ENCODE peak calls at places on chromosomes 13 and 19, in five cellular contexts. J is osteoblast, H is left ventricle myocardium inferior, V is fibroblast of lung, T is IMR-90. G is an unnamed sample. For H3K27me3, the result is how much of the 10 kb centered on the place peaks cover.

GRCh38 chr13:52371736-52372247 is 34.2 kb downstream of the THSD1 start:
- DNase-seq in J (peak), H (no peak), V (peak), T (peak), G (peak)

GRCh38 chr19:16825312-16826168 is 3.7 kb upstream of the SIN3B start:
- DNase-seq in J (peak), H (peak), V (peak), T (peak), G (peak)

GRCh38 chr13:50521750-50522149 is 321.7 kb downstream of the DLEU7 start:
- DNase-seq in J (no peak), H (no peak), V (peak), T (peak), G (no peak)

GRCh38 chr13:32829676-32830091 is 186.5 kb upstream of the KL start:
- DNase-seq in J (no peak), H (no peak), V (peak), T (peak), G (no peak)

GRCh38 chr19:30085394-30085793 is 143.4 kb downstream of the URI1 start:
- DNase-seq in J (peak), H (no peak), V (peak), T (no peak), G (peak)

GRCh38 chr19:54674021-54674617 is 11.3 kb downstream of the LILRB4 start:
- DNase-seq in J (no peak), H (no peak), V (no peak), T (no peak), G (peak)

GRCh38 chr13:41900918-41901317 is 60.0 kb downstream of the VWA8 start:
- DNase-seq in J (no peak), H (no peak), V (no peak), T (peak), G (no peak)

GRCh38 chr19:51570962-51571575 is at the start of gene ZNF175:
- DNase-seq in J (peak), H (peak), V (peak), T (peak), G (peak)

GRCh38 chr13:20610006-20610405 is 43.0 kb downstream of the IFT88 start:
- DNase-seq in J (no peak), H (no peak), V (no peak), T (peak), G (no peak)

GRCh38 chr13:102800145-102801041 is 1.5 kb downstream of the BIVM start:
- DNase-seq in J (peak), H (peak), V (peak), T (peak), G (peak)

GRCh38 chr13:27869436-27870090 is 50.2 kb upstream of the PDX1 start:
- DNase-seq in J (no peak), H (no peak), V (no peak), T (no peak), G (no peak)

DNA sequence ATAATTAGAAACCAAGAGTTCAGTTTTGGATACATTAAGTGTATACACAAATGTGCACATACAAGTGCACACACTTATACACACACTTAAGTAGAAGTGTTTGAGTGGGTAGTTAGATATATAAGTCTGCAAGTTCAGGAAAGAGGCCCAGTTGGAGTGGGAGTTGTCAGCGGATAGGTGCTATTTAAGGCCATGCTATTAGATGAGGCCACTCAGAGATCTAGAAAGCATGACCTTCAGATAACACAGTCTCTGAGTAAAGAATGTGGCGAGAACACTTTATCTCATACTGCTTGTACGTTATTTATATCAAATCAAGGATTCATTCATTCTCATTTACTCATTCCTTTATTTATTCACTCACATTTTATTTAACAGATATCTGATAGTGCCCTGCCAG is 206.2 kb downstream of the POSTN start:
- DNase-seq in J (no peak), H (no peak), V (no peak), T (no peak), G (no peak)
- H3K4me3 ChIP-seq in J (no peak), H (no peak), V (no peak), T (no peak), G (no peak)

GRCh38 chr19:12991296-12991695 is 4.0 kb upstream of the NFIX start:
- DNase-seq in J (peak), H (no peak), V (no peak), T (no peak), G (no peak)

GRCh38 chr19:12990853-12991252 is 4.4 kb upstream of the NFIX start:
- DNase-seq in J (no peak), H (no peak), V (no peak), T (no peak), G (no peak)

GRCh38 chr19:12987781-12988180 is 7.5 kb upstream of the NFIX start:
- DNase-seq in J (peak), H (no peak), V (no peak), T (no peak), G (no peak)

GRCh38 chr19:12992729-12993128 is 2.5 kb upstream of the NFIX start:
- DNase-seq in J (no peak), H (no peak), V (no peak), T (no peak), G (no peak)

GRCh38 chr19:12990447-12990846 is 4.8 kb upstream of the NFIX start:
- DNase-seq in J (peak), H (no peak), V (no peak), T (no peak), G (no peak)
- H3K27me3 ChIP-seq in J (under half), H (under half), V (under half), T (under half), G (under half)

DNA sequence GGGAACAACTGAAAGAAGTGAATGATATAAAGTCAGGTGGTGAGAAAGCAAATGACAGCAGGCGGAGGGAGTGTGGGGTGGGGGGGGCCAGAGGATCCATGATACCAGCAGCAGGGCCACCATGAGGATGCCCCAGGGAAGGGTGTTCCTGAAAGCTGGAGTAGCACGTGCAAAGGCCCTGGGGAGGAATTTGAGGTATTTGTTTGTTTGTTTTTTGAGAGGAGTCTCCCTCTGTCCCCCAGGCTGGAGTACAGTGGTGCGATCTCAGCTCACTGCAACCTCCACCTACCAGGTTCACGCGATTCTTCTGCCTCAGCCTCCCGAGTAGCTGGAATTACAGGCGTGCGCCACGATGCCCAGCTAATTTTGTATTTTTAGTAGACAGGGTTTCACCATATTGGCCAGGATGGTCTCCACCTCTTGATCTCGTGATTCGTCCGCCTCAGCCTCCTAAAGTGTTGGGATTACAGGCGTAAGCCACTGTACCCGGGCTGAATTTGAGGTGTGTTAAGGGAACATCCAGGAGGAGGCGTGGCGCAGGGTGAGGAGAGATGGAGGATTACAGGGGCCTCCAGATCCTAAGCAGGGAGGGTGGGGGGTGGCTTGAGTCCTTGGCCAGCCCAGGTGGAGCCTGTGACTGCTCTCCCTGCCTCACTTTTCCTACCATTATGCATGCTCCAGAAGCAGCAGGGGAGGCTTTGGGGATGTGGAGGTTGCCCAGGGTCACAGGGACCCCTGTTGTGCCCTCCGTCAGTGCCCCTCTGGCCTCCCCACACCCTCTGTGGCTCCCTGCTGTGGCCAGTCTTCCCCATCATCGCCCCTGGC is 12.4 kb upstream of the JUND start:
- DNase-seq in J (peak), H (peak), V (no peak), T (no peak), G (peak)
- H3K4me3 ChIP-seq in J (peak), H (peak), V (no peak), T (no peak), G (peak)

DNA sequence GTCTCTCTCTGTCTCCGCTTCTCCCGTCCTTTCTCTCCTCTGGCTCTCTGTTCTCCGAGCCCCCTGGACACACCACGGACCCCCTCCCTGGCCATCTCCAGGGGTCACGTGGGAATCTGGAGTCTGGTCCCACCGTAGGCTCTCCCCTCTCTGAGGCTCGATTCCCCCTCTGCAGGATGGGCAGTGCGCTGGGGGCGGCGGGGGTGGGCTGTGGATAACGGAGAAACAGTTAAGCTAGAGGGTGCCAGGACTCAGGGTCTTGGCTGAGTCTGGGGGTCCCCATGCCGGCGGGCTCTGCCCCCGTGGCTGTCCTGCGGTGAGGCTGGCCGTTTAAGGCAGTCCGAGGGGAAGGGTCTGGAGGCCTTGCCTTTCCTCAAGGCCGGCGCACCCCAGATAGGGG is 462 bp upstream of the MEIS3 start:
- DNase-seq in J (peak), H (no peak), V (no peak), T (no peak), G (no peak)
- H3K27me3 ChIP-seq in J (half or more), H (half or more), V (under half), T (under half), G (half or more)

GRCh38 chr19:4077800-4078683 is 11.3 kb upstream of the ZBTB7A start:
- DNase-seq in J (peak), H (peak), V (no peak), T (no peak), G (peak)
- H3K4me3 ChIP-seq in J (peak), H (peak), V (peak), T (peak), G (no peak)

GRCh38 chr13:99296270-99296865 is 10.8 kb downstream of the GPR183 start:
- DNase-seq in J (no peak), H (no peak), V (peak), T (peak), G (no peak)

GRCh38 chr13:99293178-99293577 is 14.0 kb downstream of the GPR183 start:
- DNase-seq in J (no peak), H (no peak), V (no peak), T (no peak), G (no peak)

GRCh38 chr13:99297330-99297729 is 9.9 kb downstream of the GPR183 start:
- DNase-seq in J (no peak), H (no peak), V (peak), T (peak), G (no peak)

GRCh38 chr13:99295488-99296252 is 11.5 kb downstream of the GPR183 start:
- DNase-seq in J (no peak), H (no peak), V (no peak), T (no peak), G (no peak)

GRCh38 chr13:99294198-99294597 is 13.0 kb downstream of the GPR183 start:
- DNase-seq in J (no peak), H (no peak), V (no peak), T (no peak), G (no peak)
- H3K27me3 ChIP-seq in J (under half), H (under half), V (under half), T (under half), G (under half)

GRCh38 chr19:14472202-14472961 is 2.8 kb downstream of the PTGER1 start:
- DNase-seq in J (peak), H (peak), V (no peak), T (peak), G (peak)
- H3K4me3 ChIP-seq in J (peak), H (peak), V (no peak), T (no peak), G (peak)

DNA sequence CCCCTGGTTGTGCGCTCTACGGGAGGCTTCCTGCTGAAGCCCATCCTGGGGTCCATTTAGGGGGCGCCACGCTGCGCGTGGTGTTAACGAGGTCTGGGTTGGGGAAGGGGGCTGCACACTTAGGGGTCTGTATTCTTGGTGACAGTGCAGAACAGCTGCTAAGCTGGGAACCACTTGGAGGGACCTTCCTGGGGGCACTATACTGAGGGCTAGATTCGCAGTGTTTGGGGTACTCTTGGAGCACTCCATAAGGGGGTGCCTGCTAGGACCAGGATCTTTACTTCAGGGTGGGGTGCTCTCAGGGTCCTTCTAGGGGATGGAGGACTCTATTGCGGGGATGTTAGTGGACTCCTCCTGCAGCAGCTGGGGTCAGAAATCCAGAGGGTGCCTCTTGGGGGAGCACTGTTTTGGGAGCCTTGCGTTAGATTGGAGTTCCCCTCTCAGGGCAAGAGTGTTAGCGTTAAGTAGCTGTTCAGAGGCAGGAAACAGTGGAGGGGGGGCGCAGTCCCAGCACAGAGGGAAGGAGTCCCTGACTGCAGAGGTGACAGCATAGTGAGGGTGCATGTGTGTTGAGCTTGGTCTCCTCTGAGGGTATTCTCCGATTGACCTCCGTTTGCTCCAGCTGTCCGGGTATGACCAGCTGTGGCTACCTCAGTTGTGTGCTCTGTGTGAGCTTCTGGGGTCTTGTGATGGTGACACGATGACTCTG is 1.1 kb downstream of the PDE4A start:
- DNase-seq in J (peak), H (no peak), V (no peak), T (no peak), G (peak)
- H3K27me3 ChIP-seq in J (half or more), H (half or more), V (under half), T (under half), G (half or more)